ENCODE peak calls at places on chromosomes 16 and 17, in eight cellular contexts. B is K562, V is A549, L is endothelial cell of umbilical vein, P is H1, M is HCT116, D is GM12878, G is HepG2. H is an unnamed sample.

GRCh38 chr16:63467513-63467912 is 1431.3 kb upstream of the CDH8 start:
- DNase-seq in B (no peak), V (no peak), L (peak), P (no peak), M (no peak), D (no peak), G (no peak), H (no peak)

GRCh38 chr17:58741121-58741625 is 14.5 kb upstream of the PPM1E start:
- DNase-seq in B (no peak), V (peak), L (no peak), P (no peak), M (peak), D (no peak), G (peak), H (no peak)

GRCh38 chr17:80789356-80789902 is 202.2 kb upstream of the CHMP6 start:
- DNase-seq in B (no peak), V (peak), L (peak), P (no peak), M (peak), D (peak), G (no peak), H (peak)

GRCh38 chr17:71085238-71086033 is 916.1 kb downstream of the KCNJ2 start:
- DNase-seq in B (peak), V (peak), L (no peak), P (peak), M (peak), D (no peak), G (peak), H (peak)

GRCh38 chr16:87086156-87086555 is 231.0 kb downstream of the C16orf95 start:
- DNase-seq in B (no peak), V (no peak), L (no peak), P (no peak), M (no peak), D (no peak), G (no peak), H (no peak)

GRCh38 chr16:17313085-17313611 is 157.6 kb downstream of the XYLT1 start:
- DNase-seq in B (no peak), V (no peak), L (no peak), P (no peak), M (no peak), D (no peak), G (no peak), H (peak)

GRCh38 chr16:31331807-31332301 is 23.1 kb upstream of the ITGAX start:
- DNase-seq in B (no peak), V (no peak), L (no peak), P (no peak), M (no peak), D (no peak), G (no peak), H (no peak)

GRCh38 chr17:81167638-81168037 is 1.6 kb upstream of the AATK start:
- DNase-seq in B (no peak), V (no peak), L (no peak), P (no peak), M (no peak), D (no peak), G (no peak), H (no peak)

GRCh38 chr16:14449790-14450463 is 180.1 kb downstream of the PARN start:
- DNase-seq in B (no peak), V (peak), L (no peak), P (no peak), M (no peak), D (no peak), G (no peak), H (no peak)

GRCh38 chr16:46774743-46775177 is 26.6 kb upstream of the MYLK3 start:
- DNase-seq in B (no peak), V (no peak), L (no peak), P (no peak), M (no peak), D (peak), G (no peak), H (no peak)

GRCh38 chr16:70715860-70716357 is 30.1 kb upstream of the MTSS2 start:
- DNase-seq in B (no peak), V (no peak), L (no peak), P (no peak), M (no peak), D (no peak), G (no peak), H (no peak)

GRCh38 chr17:68424861-68425260 is 32.4 kb downstream of the WIPI1 start:
- DNase-seq in B (no peak), V (no peak), L (no peak), P (peak), M (no peak), D (no peak), G (no peak), H (no peak)

GRCh38 chr17:70076189-70076588 is 1.2 kb downstream of the KCNJ16 start:
- DNase-seq in B (no peak), V (no peak), L (no peak), P (no peak), M (no peak), D (no peak), G (no peak), H (no peak)

GRCh38 chr17:57868007-57868774 is 18.3 kb upstream of the MRPS23 start:
- DNase-seq in B (peak), V (peak), L (peak), P (peak), M (peak), D (peak), G (peak), H (peak)

GRCh38 chr17:27244481-27245223 is 49.3 kb upstream of the WSB1 start:
- DNase-seq in B (no peak), V (peak), L (peak), P (peak), M (no peak), D (no peak), G (peak), H (peak)

GRCh38 chr16:85502357-85502756 is 110.8 kb upstream of the GSE1 start:
- DNase-seq in B (no peak), V (no peak), L (no peak), P (no peak), M (no peak), D (no peak), G (no peak), H (no peak)

GRCh38 chr16:90072442-90073105 is 4.6 kb downstream of the PRDM7 start:
- DNase-seq in B (no peak), V (no peak), L (no peak), P (no peak), M (no peak), D (no peak), G (no peak), H (peak)

GRCh38 chr16:12688972-12689850 is 114.5 kb downstream of the CPPED1 start:
- DNase-seq in B (no peak), V (no peak), L (peak), P (no peak), M (no peak), D (no peak), G (no peak), H (no peak)

GRCh38 chr17:59769891-59770290 is 62.4 kb downstream of the VMP1 start:
- DNase-seq in B (no peak), V (no peak), L (peak), P (no peak), M (no peak), D (no peak), G (no peak), H (no peak)

GRCh38 chr17:42564815-42565522 is 1.9 kb upstream of the MLX start:
- DNase-seq in B (no peak), V (no peak), L (no peak), P (no peak), M (no peak), D (no peak), G (peak), H (no peak)

GRCh38 chr17:68511671-68512246 is 471 bp upstream of the PRKAR1A start:
- DNase-seq in B (peak), V (peak), L (peak), P (peak), M (peak), D (no peak), G (peak), H (peak)

GRCh38 chr16:57867000-57867561 is 64.8 kb upstream of the KIFC3 start:
- DNase-seq in B (peak), V (no peak), L (no peak), P (no peak), M (no peak), D (no peak), G (no peak), H (no peak)

GRCh38 chr16:56547120-56547948 is 17.5 kb upstream of the MT4 start:
- DNase-seq in B (peak), V (no peak), L (no peak), P (peak), M (no peak), D (no peak), G (no peak), H (peak)

GRCh38 chr17:11276486-11276885 is 35.5 kb downstream of the SHISA6 start:
- DNase-seq in B (no peak), V (no peak), L (no peak), P (no peak), M (no peak), D (no peak), G (no peak), H (no peak)

GRCh38 chr17:42698736-42699414 is 16.5 kb downstream of the CNTNAP1 start:
- DNase-seq in B (peak), V (no peak), L (no peak), P (no peak), M (no peak), D (no peak), G (no peak), H (peak)

GRCh38 chr17:82791532-82791931 is 39.7 kb downstream of the TBCD start:
- DNase-seq in B (no peak), V (no peak), L (peak), P (no peak), M (no peak), D (no peak), G (no peak), H (no peak)

GRCh38 chr16:80058236-80058635 is 457.7 kb upstream of the MAF start:
- DNase-seq in B (no peak), V (no peak), L (no peak), P (no peak), M (no peak), D (no peak), G (no peak), H (no peak)

GRCh38 chr17:64984776-64985521 is 65.7 kb upstream of the LRRC37A3 start:
- DNase-seq in B (peak), V (peak), L (peak), P (peak), M (no peak), D (no peak), G (peak), H (peak)
- TF ChIP-seq POLR2A in B (no peak), V (no peak), L (no peak), P (no peak), M (no peak), D (peak), G (no peak), H (no peak)

GRCh38 chr17:2085648-2085949 is 30.7 kb downstream of the HIC1 start:
- DNase-seq in B (no peak), V (no peak), L (peak), P (no peak), M (no peak), D (no peak), G (no peak), H (no peak)
- TF ChIP-seq MAX in B (no peak), V (no peak), L (no peak), P (no peak), M (no peak), D (no peak), G (no peak), H (no peak)

DNA sequence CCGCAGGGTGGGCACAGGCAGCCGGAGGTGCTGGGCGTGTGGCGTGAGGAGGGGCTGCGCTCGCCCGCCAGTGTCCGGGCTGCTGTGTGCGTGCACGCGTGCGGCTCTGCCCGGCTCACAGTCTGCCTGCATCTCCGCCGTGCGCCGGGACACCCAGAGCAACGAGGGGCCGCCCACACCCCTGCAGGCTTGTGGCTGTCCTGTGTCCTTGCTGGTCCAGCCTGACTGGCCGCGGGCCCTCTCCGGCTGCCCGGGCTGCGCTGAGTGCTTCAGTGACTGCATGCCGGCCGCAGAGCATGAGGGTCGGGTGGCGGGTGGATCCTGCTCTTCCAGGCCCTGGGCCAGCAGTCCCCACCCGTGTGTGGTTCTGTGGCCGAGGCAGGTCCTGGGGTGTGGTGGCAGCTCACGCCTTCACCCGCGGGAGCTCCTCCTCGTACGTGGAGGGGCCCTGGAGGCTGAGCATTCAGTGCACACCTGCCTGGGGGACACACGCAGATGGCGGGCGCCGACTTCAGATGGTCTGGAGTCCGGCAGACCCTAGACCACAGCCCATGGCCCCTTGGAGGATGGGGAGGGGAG is 12.4 kb downstream of the TPSG1 start:
- DNase-seq in B (no peak), V (no peak), L (no peak), P (no peak), M (no peak), D (no peak), G (no peak), H (no peak)
- TF ChIP-seq POLR2A in B (no peak), V (no peak), L (no peak), P (no peak), M (no peak), D (no peak), G (no peak), H (no peak)

GRCh38 chr16:68147438-68147837 is 62.3 kb downstream of the NFATC3 start:
- DNase-seq in B (no peak), V (no peak), L (no peak), P (no peak), M (no peak), D (no peak), G (no peak), H (peak)

GRCh38 chr16:68149596-68149995 is 64.4 kb downstream of the NFATC3 start:
- DNase-seq in B (no peak), V (no peak), L (no peak), P (no peak), M (no peak), D (no peak), G (no peak), H (no peak)

GRCh38 chr16:68144008-68144407 is 58.8 kb downstream of the NFATC3 start:
- DNase-seq in B (no peak), V (no peak), L (no peak), P (no peak), M (no peak), D (no peak), G (no peak), H (no peak)

DNA sequence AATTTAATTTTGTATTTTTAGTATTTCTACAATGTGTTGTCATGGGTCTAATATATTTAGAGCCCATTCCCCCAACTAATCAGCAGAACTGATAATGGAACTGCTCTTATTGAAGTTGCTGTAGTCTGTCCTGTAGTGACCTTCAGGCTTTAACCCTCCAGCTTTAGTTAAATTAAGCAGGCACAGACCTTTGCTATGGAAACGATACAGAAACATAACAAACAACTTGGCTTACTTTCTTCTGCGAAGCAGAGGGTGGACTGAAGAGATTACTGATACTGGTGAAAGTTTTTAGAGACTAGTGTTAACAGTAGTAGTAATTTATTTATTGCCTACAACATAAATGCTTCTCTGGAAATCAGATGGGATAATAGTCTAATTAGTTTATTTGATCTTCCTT is 61.4 kb downstream of the NFATC3 start:
- DNase-seq in B (peak), V (peak), L (peak), P (no peak), M (no peak), D (no peak), G (peak), H (peak)
- TF ChIP-seq MAX in B (no peak), V (no peak), L (no peak), P (no peak), M (no peak), D (no peak), G (no peak), H (no peak)

GRCh38 chr16:19523559-19524355 is at the start of gene CCP110:
- DNase-seq in B (peak), V (peak), L (peak), P (peak), M (peak), D (peak), G (peak), H (peak)
- TF ChIP-seq POLR2A in B (peak), V (peak), L (peak), P (no peak), M (no peak), D (peak), G (peak), H (peak)

DNA sequence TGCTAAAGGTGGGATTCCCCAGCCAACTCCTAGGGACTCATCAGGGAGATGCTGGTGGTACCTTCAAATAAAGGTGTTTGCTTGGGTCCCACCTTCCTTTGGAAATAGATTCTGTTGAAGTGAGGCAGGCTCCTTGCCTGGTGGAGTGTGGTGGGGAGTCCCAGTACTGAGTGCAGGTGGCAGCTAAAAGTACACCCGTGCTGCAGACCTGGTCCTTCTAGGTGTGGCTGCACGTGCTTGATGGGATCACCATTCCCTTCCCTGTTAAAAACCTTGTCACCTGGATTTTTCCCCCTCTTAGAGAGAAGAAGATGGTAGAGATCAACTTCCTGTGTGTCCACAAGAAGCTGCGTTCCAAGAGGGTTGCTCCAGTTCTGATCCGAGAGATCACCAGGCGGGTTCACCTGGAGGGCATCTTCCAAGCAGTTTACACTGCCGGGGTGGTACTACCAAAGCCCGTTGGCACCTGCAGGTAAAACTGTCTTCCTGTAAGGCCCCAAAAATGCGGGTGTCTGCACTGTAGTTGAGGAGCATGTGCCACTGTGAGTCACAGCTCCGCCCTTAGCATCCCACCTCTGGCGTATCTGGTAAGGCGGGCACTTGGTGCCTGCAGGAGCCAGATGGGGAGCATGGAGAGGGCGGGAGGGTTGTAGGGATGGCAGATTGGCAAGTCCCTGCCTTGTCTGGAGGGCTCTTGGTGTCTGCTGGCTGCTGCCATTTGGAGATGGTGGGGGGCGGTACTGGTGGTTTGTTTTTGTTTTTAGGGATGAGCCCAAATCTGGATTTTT is 34.0 kb downstream of the PLCD3 start:
- DNase-seq in B (no peak), V (no peak), L (no peak), P (no peak), M (no peak), D (no peak), G (no peak), H (no peak)
- TF ChIP-seq MAX in B (no peak), V (no peak), L (no peak), P (no peak), M (no peak), D (no peak), G (no peak), H (no peak)

GRCh38 chr17:4949321-4950074 is 1.2 kb upstream of the PFN1 start:
- DNase-seq in B (peak), V (peak), L (peak), P (peak), M (peak), D (no peak), G (peak), H (peak)

GRCh38 chr17:4948997-4949320 is 629 bp upstream of the PFN1 start:
- DNase-seq in B (peak), V (peak), L (peak), P (peak), M (peak), D (no peak), G (peak), H (peak)

GRCh38 chr17:4951486-4951885 is 567 bp downstream of the ENO3 start:
- DNase-seq in B (peak), V (no peak), L (no peak), P (no peak), M (no peak), D (no peak), G (no peak), H (no peak)

GRCh38 chr17:4950757-4951204 is at the start of gene ENO3:
- DNase-seq in B (peak), V (no peak), L (no peak), P (peak), M (no peak), D (no peak), G (peak), H (no peak)

DNA sequence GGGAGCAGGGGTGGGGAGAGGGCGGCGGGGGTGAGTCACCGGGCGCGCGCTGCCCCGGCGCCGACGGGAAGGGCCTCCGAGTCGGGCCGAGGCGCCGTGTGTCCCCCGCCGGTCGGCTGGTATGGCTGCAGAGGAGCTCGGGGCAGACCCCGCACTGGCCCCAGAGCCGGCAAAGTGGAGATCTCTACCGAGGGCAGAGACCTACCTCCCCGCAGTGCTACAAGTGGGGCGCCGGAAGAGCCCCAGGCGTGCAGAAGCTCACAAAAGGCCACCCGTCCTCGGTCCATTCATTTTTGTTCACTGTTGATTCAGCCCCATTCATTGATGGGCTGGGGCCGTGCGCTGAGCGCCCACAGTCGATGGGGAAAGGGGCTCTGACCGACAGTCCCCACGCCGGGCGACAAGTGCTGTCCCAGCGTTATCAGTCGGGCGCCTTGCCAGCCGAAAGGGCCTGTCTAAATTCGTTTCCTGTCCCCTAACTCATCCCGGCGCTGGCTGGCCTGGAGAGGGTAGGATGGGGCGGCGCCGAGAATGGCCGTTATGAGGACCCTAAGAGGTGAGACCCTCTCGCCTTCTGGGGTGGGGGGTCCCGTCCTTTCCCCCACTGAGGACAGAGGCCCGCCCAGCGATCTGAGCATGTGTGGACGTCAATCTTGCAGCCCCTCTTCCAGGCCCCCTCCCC is 703 bp upstream of the ENO3 start:
- DNase-seq in B (peak), V (peak), L (peak), P (peak), M (no peak), D (no peak), G (peak), H (peak)
- TF ChIP-seq POLR2A in B (peak), V (peak), L (no peak), P (peak), M (peak), D (peak), G (no peak), H (peak)